ENCODE peak calls at places on chromosomes 2 and 18, in six cellular contexts. W is Panc1, N is adrenal gland, A is vagina, Z is tibial nerve, F is fibroblast of pulmonary artery. S is an unnamed sample.
A peak's percentile ranks its signal among the peaks of the same experiment; 100 is the strongest.

GRCh38 chr2:17518212-17519154 is at the start of gene RAD51AP2:
- DNase-seq in F (peak; percentile 77), Z (peak; percentile 71), N (peak; percentile 84), A (peak; percentile 94), W (no peak), S (peak; percentile 86)

GRCh38 chr2:160651416-160652200 is 158.0 kb upstream of the RBMS1 start:
- DNase-seq in F (peak; percentile 62), W (no peak), Z (no peak), A (no peak), N (no peak), S (peak; percentile 55)

GRCh38 chr2:218022851-218023530 is 20.2 kb upstream of the TNS1 start:
- DNase-seq in N (no peak), A (no peak), F (no peak), Z (no peak), W (no peak), S (no peak)

GRCh38 chr2:202681688-202682205 is 47.0 kb downstream of the FAM117B start:
- DNase-seq in A (no peak), Z (no peak), N (no peak), F (no peak), W (no peak), S (no peak)

GRCh38 chr2:239114119-239114581 is 266.3 kb downstream of the TWIST2 start:
- DNase-seq in F (peak; percentile 44), Z (no peak), W (no peak), A (no peak), N (no peak), S (peak; percentile 48)

GRCh38 chr2:227154976-227155375 is 9.0 kb downstream of the COL4A4 start:
- DNase-seq in Z (no peak), A (no peak), F (peak; percentile 72), W (no peak), N (peak; percentile 36), S (peak; percentile 92)

GRCh38 chr18:5057348-5058012 is 139.6 kb downstream of the AKAIN1 start:
- DNase-seq in Z (peak; percentile 39), W (peak; percentile 24), F (peak; percentile 59), N (peak; percentile 74), A (no peak), S (peak; percentile 56)

GRCh38 chr2:27308359-27308875 is at the start of gene UCN:
- DNase-seq in F (peak; percentile 55), N (peak; percentile 73), Z (no peak), W (no peak), A (no peak), S (peak; percentile 60)

GRCh38 chr2:183250061-183250460 is 125.8 kb downstream of the NUP35 start:
- DNase-seq in N (no peak), A (no peak), W (no peak), Z (no peak), F (no peak), S (no peak)

GRCh38 chr2:19232312-19232711 is 126.1 kb downstream of the OSR1 start:
- DNase-seq in Z (no peak), F (no peak), N (no peak), A (no peak), W (no peak), S (no peak)

GRCh38 chr2:16010951-16011620 is 70.7 kb downstream of the MYCN start:
- DNase-seq in N (no peak), W (no peak), F (no peak), Z (no peak), A (no peak), S (no peak)

GRCh38 chr2:51387235-51387634 is 355.3 kb upstream of the NRXN1 start:
- DNase-seq in F (peak; percentile 66), A (no peak), Z (no peak), N (no peak), W (no peak), S (peak; percentile 89)

GRCh38 chr2:102337012-102337411 is 18.6 kb upstream of the IL18R1 start:
- DNase-seq in A (no peak), Z (no peak), W (peak; percentile 90), F (peak; percentile 90), N (no peak), S (peak; percentile 67)

GRCh38 chr18:78641689-78642231 is 337.9 kb upstream of the SALL3 start:
- DNase-seq in N (no peak), F (no peak), A (no peak), W (no peak), Z (no peak), S (no peak)

GRCh38 chr2:224579411-224579810 is 5.8 kb downstream of the CUL3 start:
- DNase-seq in W (no peak), A (no peak), Z (no peak), N (no peak), F (peak; percentile 29), S (peak; percentile 41)

GRCh38 chr18:79570266-79571201 is 109.1 kb upstream of the CTDP1 start:
- DNase-seq in F (peak; percentile 32), W (no peak), Z (no peak), N (no peak), A (no peak), S (peak; percentile 60)

GRCh38 chr2:8006626-8007025 is 675.2 kb upstream of the ID2 start:
- DNase-seq in Z (no peak), F (no peak), W (no peak), N (no peak), A (peak; percentile 64), S (no peak)

GRCh38 chr2:20914087-20914486 is 91.2 kb upstream of the LDAH start:
- DNase-seq in W (no peak), A (peak; percentile 71), Z (no peak), N (no peak), F (no peak), S (no peak)

GRCh38 chr18:23876496-23876895 is 138.1 kb upstream of the TTC39C start:
- DNase-seq in A (peak; percentile 69), W (no peak), F (no peak), Z (no peak), N (no peak), S (no peak)

DNA sequence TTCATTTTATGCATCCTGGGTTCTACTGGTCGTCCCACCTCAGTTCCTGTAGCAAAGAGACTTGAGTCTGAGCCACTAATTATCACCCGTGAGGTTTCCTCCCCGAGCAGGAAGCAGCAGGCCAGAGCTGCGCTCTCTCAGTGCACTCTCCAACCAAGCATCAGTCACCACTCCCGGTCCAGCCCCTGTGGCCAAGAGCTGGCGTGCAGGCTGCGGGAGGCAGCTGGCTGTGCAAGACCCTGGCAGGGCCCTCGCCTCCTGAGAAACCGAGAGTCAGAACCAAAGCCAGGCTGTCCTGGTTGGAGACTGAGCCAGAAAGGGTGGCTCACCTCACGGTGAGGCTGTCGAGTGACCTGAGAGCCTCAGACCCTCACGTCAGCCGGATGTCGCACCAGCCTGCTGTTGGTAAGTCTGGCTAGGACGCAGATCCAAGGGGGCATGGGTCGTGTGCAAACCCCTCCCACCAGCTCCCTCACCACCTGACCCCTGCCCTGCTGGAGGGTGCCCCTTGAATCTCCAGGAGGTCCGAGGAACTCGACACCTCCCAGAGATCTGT is 7.1 kb downstream of the STEAP3 start:
- DNase-seq in W (no peak), F (peak; percentile 33), N (no peak), Z (no peak), A (no peak), S (peak; percentile 77)
- H3K4me3 ChIP-seq in W (no peak overlapping the region), F (no peak overlapping the region), N (no peak overlapping the region), Z (no peak overlapping the region), A (no peak overlapping the region), S (peak overlapping the region; percentile 20)

GRCh38 chr2:48017136-48017535 is 110.8 kb upstream of the FBXO11 start:
- DNase-seq in W (no peak), A (no peak), F (no peak), Z (no peak), N (no peak), S (no peak)

GRCh38 chr2:48018480-48018879 is 112.2 kb upstream of the FBXO11 start:
- DNase-seq in F (no peak), A (no peak), N (no peak), W (no peak), Z (no peak), S (no peak)

GRCh38 chr2:48016620-48017019 is 110.3 kb upstream of the FBXO11 start:
- DNase-seq in A (no peak), N (no peak), W (no peak), F (no peak), Z (no peak), S (peak; percentile 1)
- TF ChIP-seq CTCF in A (no peak), N (no peak), W (peak; percentile 26), F (peak; percentile 17), Z (no peak), S (peak; percentile 18)

GRCh38 chr2:216691210-216691741 is 4.1 kb downstream of the IGFBP5 start:
- DNase-seq in A (no peak), Z (peak; percentile 85), W (no peak), N (peak; percentile 37), F (peak; percentile 67), S (peak; percentile 90)
- H3K4me3 ChIP-seq in A (peak overlapping the region; percentile 68), Z (peak overlapping the region; percentile 48), W (no peak overlapping the region), N (peak overlapping the region; percentile 59), F (no peak overlapping the region), S (peak overlapping the region; percentile 44)

GRCh38 chr18:63848159-63848558 is 39.3 kb upstream of the SERPINB2 start:
- DNase-seq in W (no peak), F (peak; percentile 73), A (no peak), Z (no peak), N (no peak), S (peak; percentile 84)

GRCh38 chr18:63850010-63850409 is 37.5 kb upstream of the SERPINB2 start:
- DNase-seq in N (no peak), Z (no peak), A (no peak), F (peak; percentile 39), W (no peak), S (peak; percentile 51)

GRCh38 chr18:63843008-63843407 is 44.5 kb upstream of the SERPINB2 start:
- DNase-seq in N (no peak), A (no peak), Z (no peak), F (no peak), W (no peak), S (no peak)

DNA sequence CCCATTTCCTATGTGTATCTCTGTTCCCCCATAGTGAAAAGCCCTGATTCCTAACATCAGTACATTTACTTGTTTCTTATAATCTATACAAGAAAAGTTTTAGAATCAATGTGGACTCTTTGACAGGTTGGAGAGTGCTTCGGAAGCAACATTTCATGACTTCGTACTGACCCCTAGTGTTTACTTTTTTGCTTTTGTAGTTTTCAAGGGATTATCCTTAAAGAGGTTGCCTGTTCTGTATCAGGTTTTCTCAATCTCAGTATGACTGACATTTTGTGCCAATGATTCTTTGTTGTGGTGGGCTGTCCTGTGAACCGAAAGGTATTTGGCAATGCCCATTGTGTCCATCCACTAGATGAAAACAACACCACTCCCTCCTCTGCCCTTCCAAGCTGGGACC is 43.3 kb upstream of the SERPINB2 start:
- DNase-seq in W (no peak), N (no peak), A (no peak), Z (no peak), F (peak; percentile 50), S (peak; percentile 77)
- TF ChIP-seq CTCF in W (peak; percentile 35), N (peak; percentile 4), A (no peak), Z (no peak), F (peak; percentile 48), S (peak; percentile 61)

DNA sequence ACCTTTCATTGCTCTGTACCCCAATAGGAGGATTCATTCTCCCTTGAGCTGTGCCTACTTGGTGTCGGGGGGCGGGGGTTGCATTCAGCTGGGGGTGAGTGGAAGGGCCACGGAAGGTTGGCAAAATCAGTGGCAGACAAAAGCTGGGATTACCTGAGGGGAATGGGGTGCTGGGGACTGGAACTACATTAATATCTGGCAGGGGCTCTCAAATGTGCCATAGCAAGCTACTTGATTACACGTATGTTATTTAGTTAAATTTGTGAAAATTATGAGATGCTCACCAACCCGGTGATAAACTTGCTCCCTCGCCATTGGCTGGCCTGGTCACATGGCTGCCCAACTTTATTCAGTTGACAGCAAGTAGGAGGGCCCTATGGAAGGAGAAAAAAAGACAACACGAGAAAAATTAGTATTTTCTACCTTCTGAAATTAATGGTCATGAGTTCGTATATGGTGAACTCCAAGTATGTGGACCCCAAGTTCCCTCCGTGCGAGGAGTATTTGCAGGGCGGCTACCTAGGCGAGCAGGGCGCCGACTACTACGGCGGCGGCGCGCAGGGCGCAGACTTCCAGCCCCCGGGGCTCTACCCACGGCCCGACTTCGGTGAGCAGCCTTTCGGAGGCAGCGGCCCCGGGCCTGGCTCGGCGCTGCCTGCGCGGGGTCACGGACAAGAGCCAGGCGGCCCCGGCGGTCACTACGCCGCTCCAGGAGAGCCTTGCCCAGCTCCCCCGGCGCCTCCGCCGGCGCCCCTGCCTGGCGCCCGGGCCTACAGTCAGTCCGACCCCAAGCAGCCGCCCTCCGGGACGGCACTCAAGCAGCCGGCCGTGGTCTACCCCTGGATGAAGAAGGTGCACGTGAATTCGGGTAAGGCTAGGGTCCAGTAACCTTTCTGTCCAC is at the start of gene HOXD4:
- DNase-seq in Z (no peak), N (no peak), A (no peak), F (no peak), W (no peak), S (no peak)
- H3K4me3 ChIP-seq in Z (no peak within 1 kb of the TSS), N (no peak within 1 kb of the TSS), A (no peak within 1 kb of the TSS), F (no peak within 1 kb of the TSS), W (no peak within 1 kb of the TSS), S (no peak within 1 kb of the TSS)

S was measured in choroid plexus epithelial cell.